ENCODE peak calls at places on chromosomes 3 and 15, in eight cellular contexts. One of them, this sample, is unnamed.

GRCh38 chr3:168062679-168063078 is 33.0 kb downstream of the GOLIM4 start:
- DNase-seq in HepG2: no peak
- DNase-seq in erythroblast: no peak
- DNase-seq in A549: no peak
- DNase-seq in heart left ventricle: no peak
- DNase-seq in adrenal gland: no peak
- DNase-seq in tibial nerve: no peak
- DNase-seq in breast epithelium: no peak
- DNase-seq in this sample: no peak

GRCh38 chr3:187967097-187967496 is 186.9 kb upstream of the LPP start:
- DNase-seq in HepG2: no peak
- DNase-seq in erythroblast: no peak
- DNase-seq in A549: no peak
- DNase-seq in heart left ventricle: no peak
- DNase-seq in adrenal gland: no peak
- DNase-seq in tibial nerve: no peak
- DNase-seq in breast epithelium: no peak
- DNase-seq in this sample: no peak

GRCh38 chr3:16329036-16329791 is 64.2 kb downstream of the OXNAD1 start:
- DNase-seq in HepG2: no peak
- DNase-seq in erythroblast: no peak
- DNase-seq in A549: no peak
- DNase-seq in heart left ventricle: no peak
- DNase-seq in adrenal gland: peak
- DNase-seq in tibial nerve: no peak
- DNase-seq in breast epithelium: no peak
- DNase-seq in this sample: no peak

GRCh38 chr3:183828538-183828870 is 3.1 kb upstream of the MAP6D1 start:
- DNase-seq in HepG2: no peak
- DNase-seq in erythroblast: no peak
- DNase-seq in A549: no peak
- DNase-seq in heart left ventricle: no peak
- DNase-seq in adrenal gland: no peak
- DNase-seq in tibial nerve: no peak
- DNase-seq in breast epithelium: no peak
- DNase-seq in this sample: no peak

GRCh38 chr3:134048278-134048996 is 18.7 kb upstream of the SLCO2A1 start:
- DNase-seq in HepG2: no peak
- DNase-seq in erythroblast: no peak
- DNase-seq in A549: no peak
- DNase-seq in heart left ventricle: no peak
- DNase-seq in adrenal gland: no peak
- DNase-seq in tibial nerve: no peak
- DNase-seq in breast epithelium: no peak
- DNase-seq in this sample: no peak

GRCh38 chr15:75195122-75195765 is 6.4 kb upstream of the C15orf39 start:
- DNase-seq in HepG2: no peak
- DNase-seq in erythroblast: no peak
- DNase-seq in A549: no peak
- DNase-seq in heart left ventricle: no peak
- DNase-seq in adrenal gland: no peak
- DNase-seq in tibial nerve: no peak
- DNase-seq in breast epithelium: no peak
- DNase-seq in this sample: no peak

GRCh38 chr3:122003112-122003511 is 18.9 kb downstream of the ILDR1 start:
- DNase-seq in HepG2: no peak
- DNase-seq in erythroblast: no peak
- DNase-seq in A549: no peak
- DNase-seq in heart left ventricle: no peak
- DNase-seq in adrenal gland: no peak
- DNase-seq in tibial nerve: no peak
- DNase-seq in breast epithelium: no peak
- DNase-seq in this sample: no peak

GRCh38 chr15:56243117-56243773 is 434 bp downstream of the RFX7 start:
- DNase-seq in HepG2: no peak
- DNase-seq in erythroblast: peak
- DNase-seq in A549: peak
- DNase-seq in heart left ventricle: peak
- DNase-seq in adrenal gland: peak
- DNase-seq in tibial nerve: no peak
- DNase-seq in breast epithelium: peak
- DNase-seq in this sample: no peak

GRCh38 chr3:196948442-196949365 is 6.4 kb upstream of the NCBP2 start:
- DNase-seq in HepG2: peak
- DNase-seq in erythroblast: peak
- DNase-seq in A549: no peak
- DNase-seq in heart left ventricle: no peak
- DNase-seq in adrenal gland: no peak
- DNase-seq in tibial nerve: no peak
- DNase-seq in breast epithelium: no peak
- DNase-seq in this sample: no peak

GRCh38 chr3:65436580-65436979 is 602.1 kb downstream of the MAGI1 start:
- DNase-seq in HepG2: peak
- DNase-seq in erythroblast: peak
- DNase-seq in A549: no peak
- DNase-seq in heart left ventricle: no peak
- DNase-seq in adrenal gland: peak
- DNase-seq in tibial nerve: no peak
- DNase-seq in breast epithelium: no peak
- DNase-seq in this sample: no peak

GRCh38 chr3:127751163-127751621 is 71.1 kb downstream of the MGLL start:
- DNase-seq in HepG2: no peak
- DNase-seq in erythroblast: no peak
- DNase-seq in A549: no peak
- DNase-seq in heart left ventricle: no peak
- DNase-seq in adrenal gland: no peak
- DNase-seq in tibial nerve: no peak
- DNase-seq in breast epithelium: no peak
- DNase-seq in this sample: peak

GRCh38 chr3:154122096-154122911 is 1.1 kb downstream of the ARHGEF26 start:
- DNase-seq in HepG2: no peak
- DNase-seq in erythroblast: no peak
- DNase-seq in A549: peak
- DNase-seq in heart left ventricle: peak
- DNase-seq in adrenal gland: no peak
- DNase-seq in tibial nerve: no peak
- DNase-seq in breast epithelium: no peak
- DNase-seq in this sample: no peak

GRCh38 chr3:186096295-186096694 is 12.6 kb downstream of the ETV5 start:
- DNase-seq in HepG2: no peak
- DNase-seq in erythroblast: no peak
- DNase-seq in A549: no peak
- DNase-seq in heart left ventricle: no peak
- DNase-seq in adrenal gland: no peak
- DNase-seq in tibial nerve: no peak
- DNase-seq in breast epithelium: no peak
- DNase-seq in this sample: no peak

GRCh38 chr3:186099178-186099577 is 9.7 kb downstream of the ETV5 start:
- DNase-seq in HepG2: no peak
- DNase-seq in erythroblast: peak
- DNase-seq in A549: no peak
- DNase-seq in heart left ventricle: no peak
- DNase-seq in adrenal gland: peak
- DNase-seq in tibial nerve: peak
- DNase-seq in breast epithelium: no peak
- DNase-seq in this sample: no peak

GRCh38 chr3:186098740-186099139 is 10.1 kb downstream of the ETV5 start:
- DNase-seq in HepG2: no peak
- DNase-seq in erythroblast: no peak
- DNase-seq in A549: no peak
- DNase-seq in heart left ventricle: no peak
- DNase-seq in adrenal gland: no peak
- DNase-seq in tibial nerve: no peak
- DNase-seq in breast epithelium: no peak
- DNase-seq in this sample: no peak

GRCh38 chr3:186097317-186097662 is 11.6 kb downstream of the ETV5 start:
- DNase-seq in HepG2: no peak
- DNase-seq in erythroblast: no peak
- DNase-seq in A549: no peak
- DNase-seq in heart left ventricle: no peak
- DNase-seq in adrenal gland: no peak
- DNase-seq in tibial nerve: no peak
- DNase-seq in breast epithelium: no peak
- DNase-seq in this sample: no peak

GRCh38 chr3:186097663-186098451 is 11.0 kb downstream of the ETV5 start:
- DNase-seq in HepG2: peak
- DNase-seq in erythroblast: peak
- DNase-seq in A549: peak
- DNase-seq in heart left ventricle: peak
- DNase-seq in adrenal gland: peak
- DNase-seq in tibial nerve: peak
- DNase-seq in breast epithelium: no peak
- DNase-seq in this sample: no peak
- TF ChIP-seq POLR2A in HepG2: peak
- TF ChIP-seq POLR2A in erythroblast: no peak
- TF ChIP-seq POLR2A in A549: no peak
- TF ChIP-seq POLR2A in heart left ventricle: no peak
- TF ChIP-seq POLR2A in adrenal gland: no peak
- TF ChIP-seq POLR2A in tibial nerve: no peak
- TF ChIP-seq POLR2A in breast epithelium: no peak
- TF ChIP-seq POLR2A in this sample: no peak

GRCh38 chr15:32131803-32132202 is 101.5 kb downstream of the CHRNA7 start:
- DNase-seq in HepG2: no peak
- DNase-seq in erythroblast: peak
- DNase-seq in A549: no peak
- DNase-seq in heart left ventricle: no peak
- DNase-seq in adrenal gland: no peak
- DNase-seq in tibial nerve: no peak
- DNase-seq in breast epithelium: no peak
- DNase-seq in this sample: no peak
- TF ChIP-seq POLR2A in HepG2: no peak
- TF ChIP-seq POLR2A in erythroblast: no peak
- TF ChIP-seq POLR2A in A549: no peak
- TF ChIP-seq POLR2A in heart left ventricle: no peak
- TF ChIP-seq POLR2A in adrenal gland: no peak
- TF ChIP-seq POLR2A in tibial nerve: no peak
- TF ChIP-seq POLR2A in breast epithelium: no peak
- TF ChIP-seq POLR2A in this sample: no peak

DNA sequence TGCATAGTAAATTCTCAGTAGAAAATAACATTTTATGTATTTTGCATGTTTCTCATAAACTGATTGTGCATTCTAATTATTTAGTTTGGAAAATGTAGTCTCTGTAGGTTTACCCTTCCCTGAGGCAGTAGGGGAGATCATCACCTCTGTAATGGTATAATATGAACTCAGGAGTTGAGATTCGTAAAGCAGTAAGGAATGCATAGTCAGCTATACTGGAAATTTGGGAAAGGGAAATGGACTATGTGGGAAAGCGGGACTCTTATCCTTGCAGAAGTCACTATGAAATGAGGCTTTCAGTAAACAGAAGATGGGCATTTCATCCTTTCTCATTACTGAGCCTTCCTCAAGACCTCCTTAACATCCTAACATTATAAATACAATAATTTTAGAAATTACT is 261.9 kb upstream of the CTDSPL start:
- DNase-seq in HepG2: no peak
- DNase-seq in erythroblast: no peak
- DNase-seq in A549: no peak
- DNase-seq in heart left ventricle: no peak
- DNase-seq in adrenal gland: no peak
- DNase-seq in tibial nerve: no peak
- DNase-seq in breast epithelium: no peak
- DNase-seq in this sample: no peak
- TF ChIP-seq POLR2A in HepG2: no peak
- TF ChIP-seq POLR2A in erythroblast: no peak
- TF ChIP-seq POLR2A in A549: no peak
- TF ChIP-seq POLR2A in heart left ventricle: no peak
- TF ChIP-seq POLR2A in adrenal gland: no peak
- TF ChIP-seq POLR2A in tibial nerve: no peak
- TF ChIP-seq POLR2A in breast epithelium: no peak
- TF ChIP-seq POLR2A in this sample: no peak

DNA sequence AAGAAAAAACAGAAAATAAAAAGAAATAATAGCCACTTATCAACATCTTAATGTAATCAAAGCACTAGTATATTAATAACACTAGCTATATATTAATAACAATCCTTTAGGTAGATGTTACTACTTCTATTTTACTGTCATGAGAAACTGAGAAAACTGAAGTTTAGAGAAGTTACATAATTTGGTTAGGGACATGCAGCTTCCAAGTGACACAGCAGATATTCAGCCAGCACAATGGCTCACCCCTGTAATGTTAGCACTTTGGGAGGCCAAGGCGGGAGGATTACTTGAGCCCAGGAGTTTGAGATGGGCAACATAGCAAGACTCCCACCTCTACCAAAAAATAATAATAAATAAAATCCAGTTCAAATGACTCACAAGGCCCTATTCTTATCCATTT is 1.9 kb upstream of the UBR1 start:
- DNase-seq in HepG2: no peak
- DNase-seq in erythroblast: peak
- DNase-seq in A549: no peak
- DNase-seq in heart left ventricle: no peak
- DNase-seq in adrenal gland: no peak
- DNase-seq in tibial nerve: no peak
- DNase-seq in breast epithelium: no peak
- DNase-seq in this sample: no peak
- TF ChIP-seq POLR2A in HepG2: no peak
- TF ChIP-seq POLR2A in erythroblast: no peak
- TF ChIP-seq POLR2A in A549: no peak
- TF ChIP-seq POLR2A in heart left ventricle: no peak
- TF ChIP-seq POLR2A in adrenal gland: no peak
- TF ChIP-seq POLR2A in tibial nerve: no peak
- TF ChIP-seq POLR2A in breast epithelium: no peak
- TF ChIP-seq POLR2A in this sample: no peak

GRCh38 chr3:112074616-112075497 is 11.3 kb upstream of the C3orf52 start:
- DNase-seq in HepG2: peak
- DNase-seq in erythroblast: no peak
- DNase-seq in A549: peak
- DNase-seq in heart left ventricle: no peak
- DNase-seq in adrenal gland: peak
- DNase-seq in tibial nerve: no peak
- DNase-seq in breast epithelium: no peak
- DNase-seq in this sample: peak
- TF ChIP-seq POLR2A in HepG2: no peak
- TF ChIP-seq POLR2A in erythroblast: no peak
- TF ChIP-seq POLR2A in A549: no peak
- TF ChIP-seq POLR2A in heart left ventricle: no peak
- TF ChIP-seq POLR2A in adrenal gland: no peak
- TF ChIP-seq POLR2A in tibial nerve: no peak
- TF ChIP-seq POLR2A in breast epithelium: no peak
- TF ChIP-seq POLR2A in this sample: no peak

GRCh38 chr3:190238871-190239270 is 83.4 kb downstream of the CLDN1 start:
- DNase-seq in HepG2: no peak
- DNase-seq in erythroblast: no peak
- DNase-seq in A549: no peak
- DNase-seq in heart left ventricle: no peak
- DNase-seq in adrenal gland: no peak
- DNase-seq in tibial nerve: no peak
- DNase-seq in breast epithelium: no peak
- DNase-seq in this sample: no peak

GRCh38 chr3:190242147-190242546 is 80.1 kb downstream of the CLDN1 start:
- DNase-seq in HepG2: no peak
- DNase-seq in erythroblast: no peak
- DNase-seq in A549: no peak
- DNase-seq in heart left ventricle: no peak
- DNase-seq in adrenal gland: no peak
- DNase-seq in tibial nerve: no peak
- DNase-seq in breast epithelium: no peak
- DNase-seq in this sample: no peak

GRCh38 chr3:190239325-190239724 is 82.9 kb downstream of the CLDN1 start:
- DNase-seq in HepG2: no peak
- DNase-seq in erythroblast: no peak
- DNase-seq in A549: no peak
- DNase-seq in heart left ventricle: no peak
- DNase-seq in adrenal gland: no peak
- DNase-seq in tibial nerve: no peak
- DNase-seq in breast epithelium: no peak
- DNase-seq in this sample: no peak
- TF ChIP-seq POLR2A in HepG2: no peak
- TF ChIP-seq POLR2A in erythroblast: no peak
- TF ChIP-seq POLR2A in A549: no peak
- TF ChIP-seq POLR2A in heart left ventricle: no peak
- TF ChIP-seq POLR2A in adrenal gland: no peak
- TF ChIP-seq POLR2A in tibial nerve: no peak
- TF ChIP-seq POLR2A in breast epithelium: no peak
- TF ChIP-seq POLR2A in this sample: no peak

GRCh38 chr15:28252831-28253230 is 69.1 kb downstream of the HERC2 start:
- DNase-seq in HepG2: no peak
- DNase-seq in erythroblast: no peak
- DNase-seq in A549: no peak
- DNase-seq in heart left ventricle: no peak
- DNase-seq in adrenal gland: no peak
- DNase-seq in tibial nerve: no peak
- DNase-seq in breast epithelium: no peak
- DNase-seq in this sample: no peak
- TF ChIP-seq POLR2A in HepG2: no peak
- TF ChIP-seq POLR2A in erythroblast: no peak
- TF ChIP-seq POLR2A in A549: no peak
- TF ChIP-seq POLR2A in heart left ventricle: no peak
- TF ChIP-seq POLR2A in adrenal gland: no peak
- TF ChIP-seq POLR2A in tibial nerve: no peak
- TF ChIP-seq POLR2A in breast epithelium: no peak
- TF ChIP-seq POLR2A in this sample: no peak